ENCODE peak calls at places on chromosomes 12 and 14, in five cellular contexts. T, Z, X, B and H are unnamed samples.

GRCh38 chr14:69252851-69253250 is 7.1 kb upstream of the GALNT16 start:
- DNase-seq in X (no peak), T (no peak), Z (no peak), B (no peak), H (no peak)

GRCh38 chr12:4353785-4354208 is 25.7 kb downstream of the FGF23 start:
- DNase-seq in Z (peak), X (peak), B (peak), T (peak), H (no peak)

GRCh38 chr14:89921896-89922548 is 32.5 kb downstream of the EFCAB11 start:
- DNase-seq in B (peak), X (peak), Z (no peak), T (no peak), H (no peak)

GRCh38 chr14:93984987-93985410 is 8.6 kb upstream of the ASB2 start:
- DNase-seq in T (no peak), B (peak), Z (no peak), X (peak), H (no peak)

GRCh38 chr14:72614891-72615410 is 278.9 kb downstream of the DPF3 start:
- DNase-seq in Z (no peak), X (no peak), T (no peak), B (no peak), H (peak)

GRCh38 chr14:65296876-65297275 is 115.7 kb upstream of the FUT8 start:
- DNase-seq in X (no peak), Z (no peak), B (no peak), T (no peak), H (no peak)

GRCh38 chr12:98757455-98757854 is 112.4 kb downstream of the APAF1 start:
- DNase-seq in Z (no peak), B (no peak), X (no peak), T (no peak), H (no peak)

GRCh38 chr12:124388038-124388676 is 93.3 kb downstream of the RFLNA start:
- DNase-seq in T (no peak), Z (no peak), B (no peak), X (no peak), H (no peak)

GRCh38 chr12:98998697-98999299 is 353.7 kb downstream of the APAF1 start:
- DNase-seq in Z (no peak), X (peak), T (no peak), B (peak), H (no peak)

GRCh38 chr12:70449074-70449757 is 83.1 kb downstream of the KCNMB4 start:
- DNase-seq in X (peak), B (peak), Z (no peak), T (no peak), H (no peak)

GRCh38 chr12:124497658-124498057 is 69.8 kb downstream of the NCOR2 start:
- DNase-seq in B (peak), Z (no peak), T (no peak), X (peak), H (no peak)

GRCh38 chr12:108495054-108495453 is 20.0 kb upstream of the FICD start:
- DNase-seq in B (peak), T (no peak), Z (no peak), X (peak), H (no peak)

GRCh38 chr12:25009511-25010092 is 60.7 kb upstream of the BCAT1 start:
- DNase-seq in T (no peak), B (no peak), X (no peak), Z (no peak), H (no peak)

GRCh38 chr14:55382483-55382882 is 29.1 kb downstream of the ATG14 start:
- DNase-seq in B (peak), Z (no peak), X (no peak), T (no peak), H (no peak)

GRCh38 chr14:99514552-99515300 is 33.5 kb downstream of the CCNK start:
- DNase-seq in B (no peak), T (no peak), X (no peak), Z (no peak), H (no peak)

GRCh38 chr12:62744551-62744950 is 190.4 kb downstream of the PPM1H start:
- DNase-seq in Z (no peak), T (no peak), B (peak), X (peak), H (no peak)

GRCh38 chr14:102988054-102988453 is 65.6 kb downstream of the AMN start:
- DNase-seq in T (no peak), X (peak), Z (no peak), B (peak), H (no peak)

GRCh38 chr14:95832012-95832411 is 44.6 kb upstream of the TUNAR start:
- DNase-seq in Z (no peak), X (no peak), T (no peak), B (no peak), H (no peak)

GRCh38 chr12:123149088-123149827 is 1.6 kb downstream of the PITPNM2 start:
- DNase-seq in X (peak), Z (no peak), T (no peak), B (peak), H (no peak)

GRCh38 chr14:71136386-71137060 is 229.3 kb downstream of the PCNX1 start:
- DNase-seq in T (no peak), B (no peak), Z (no peak), X (no peak), H (no peak)

GRCh38 chr12:30026621-30027234 is 243.0 kb upstream of the TMTC1 start:
- DNase-seq in X (peak), T (no peak), B (peak), Z (no peak), H (no peak)

GRCh38 chr12:56299308-56299852 is 750 bp downstream of the CS start:
- DNase-seq in Z (peak), B (peak), X (no peak), T (no peak), H (no peak)

GRCh38 chr14:24814944-24815343 is 181.0 kb upstream of the GZMB start:
- DNase-seq in Z (no peak), T (no peak), X (no peak), B (no peak), H (no peak)

GRCh38 chr14:63178912-63179311 is 25.3 kb upstream of the RHOJ start:
- DNase-seq in T (no peak), X (peak), Z (no peak), B (no peak), H (no peak)

GRCh38 chr14:77790566-77791224 is 9.2 kb upstream of the ADCK1 start:
- DNase-seq in X (no peak), Z (no peak), T (no peak), B (no peak), H (no peak)

GRCh38 chr12:75658826-75659823 is 147.7 kb upstream of the KRR1 start:
- DNase-seq in Z (no peak), B (peak), T (no peak), X (peak), H (no peak)

GRCh38 chr12:52029686-52030085 is 21.6 kb upstream of the NR4A1 start:
- DNase-seq in X (no peak), T (no peak), Z (no peak), B (peak), H (no peak)

GRCh38 chr12:3202734-3203446 is 125.7 kb downstream of the TSPAN9 start:
- DNase-seq in X (peak), B (peak), Z (no peak), T (no peak), H (no peak)

GRCh38 chr12:111304642-111305071 is 64.2 kb downstream of the PHETA1 start:
- DNase-seq in X (peak), T (no peak), Z (no peak), B (no peak), H (no peak)

GRCh38 chr12:22060261-22060660 is 14.2 kb downstream of the CMAS start:
- DNase-seq in X (no peak), Z (no peak), T (no peak), B (peak), H (no peak)

GRCh38 chr12:14275111-14275510 is 90.4 kb upstream of the ATF7IP start:
- DNase-seq in B (no peak), T (no peak), Z (no peak), X (no peak), H (no peak)

GRCh38 chr12:20367731-20368652 is at the start of gene PDE3A:
- DNase-seq in B (peak), X (peak), T (no peak), Z (no peak), H (peak)

GRCh38 chr12:64160718-64161060 is 61.4 kb downstream of the KICS2 start:
- DNase-seq in T (no peak), B (peak), Z (no peak), X (peak), H (no peak)

GRCh38 chr14:99028041-99028440 is 244.0 kb downstream of the BCL11B start:
- DNase-seq in X (no peak), T (no peak), Z (no peak), B (no peak), H (no peak)

GRCh38 chr12:100984821-100985220 is 190.2 kb downstream of the ANO4 start:
- DNase-seq in Z (no peak), B (no peak), T (no peak), X (no peak), H (no peak)